ENCODE peak calls at places on chromosomes 13 and 19, in five cellular contexts. G is adrenal gland, R is Peyer's patch, F is IMR-90, Q is HCT116. M is an unnamed sample. For H3K4me1 and H3K9me3, the result is how much of the 10 kb centered on the place peaks cover.

GRCh38 chr19:10660346-10660745 is 6.2 kb downstream of the ILF3 start:
- DNase-seq in G (no peak), R (no peak), F (no peak), Q (no peak), M (no peak)

GRCh38 chr13:30002577-30002976 is 152.2 kb upstream of the UBL3 start:
- DNase-seq in G (no peak), R (no peak), F (peak), Q (no peak), M (no peak)

GRCh38 chr13:91045351-91046034 is 302.0 kb upstream of the MIR17HG start:
- DNase-seq in G (no peak), R (no peak), F (no peak), Q (peak), M (no peak)

GRCh38 chr13:45398862-45399261 is 19.3 kb downstream of the SLC25A30 start:
- DNase-seq in G (no peak), R (no peak), F (no peak), Q (no peak), M (no peak)

GRCh38 chr19:52234406-52234805 is 35.0 kb upstream of the ZNF766 start:
- DNase-seq in G (no peak), R (no peak), F (no peak), Q (no peak), M (no peak)

GRCh38 chr13:39012608-39013007 is 22.0 kb upstream of the STOML3 start:
- DNase-seq in G (no peak), R (no peak), F (no peak), Q (no peak), M (no peak)

GRCh38 chr13:95641961-95642621 is 2.4 kb downstream of the DZIP1 start:
- DNase-seq in G (no peak), R (no peak), F (peak), Q (no peak), M (peak)

GRCh38 chr19:35260694-35261304 is 8.0 kb upstream of the USF2 start:
- DNase-seq in G (no peak), R (peak), F (no peak), Q (no peak), M (no peak)

GRCh38 chr19:11088508-11089253 is 582 bp upstream of the LDLR start:
- DNase-seq in G (no peak), R (no peak), F (no peak), Q (no peak), M (no peak)

GRCh38 chr19:44576843-44577565 is 36.4 kb upstream of the IGSF23 start:
- DNase-seq in G (no peak), R (no peak), F (peak), Q (peak), M (peak)

GRCh38 chr19:19531951-19532805 is 3.5 kb downstream of the YJEFN3 start:
- DNase-seq in G (peak), R (peak), F (peak), Q (no peak), M (peak)

GRCh38 chr13:36819811-36820140 is 754 bp downstream of the RFXAP start:
- DNase-seq in G (no peak), R (no peak), F (peak), Q (no peak), M (no peak)

GRCh38 chr13:106603568-106603967 is 35.6 kb upstream of the ARGLU1 start:
- DNase-seq in G (no peak), R (no peak), F (no peak), Q (no peak), M (peak)

GRCh38 chr13:20191902-20192469 is 752 bp downstream of the GJB2 start:
- DNase-seq in G (no peak), R (no peak), F (no peak), Q (no peak), M (peak)

GRCh38 chr13:29676941-29677452 is 81.5 kb upstream of the SLC7A1 start:
- DNase-seq in G (no peak), R (no peak), F (peak), Q (no peak), M (peak)

DNA sequence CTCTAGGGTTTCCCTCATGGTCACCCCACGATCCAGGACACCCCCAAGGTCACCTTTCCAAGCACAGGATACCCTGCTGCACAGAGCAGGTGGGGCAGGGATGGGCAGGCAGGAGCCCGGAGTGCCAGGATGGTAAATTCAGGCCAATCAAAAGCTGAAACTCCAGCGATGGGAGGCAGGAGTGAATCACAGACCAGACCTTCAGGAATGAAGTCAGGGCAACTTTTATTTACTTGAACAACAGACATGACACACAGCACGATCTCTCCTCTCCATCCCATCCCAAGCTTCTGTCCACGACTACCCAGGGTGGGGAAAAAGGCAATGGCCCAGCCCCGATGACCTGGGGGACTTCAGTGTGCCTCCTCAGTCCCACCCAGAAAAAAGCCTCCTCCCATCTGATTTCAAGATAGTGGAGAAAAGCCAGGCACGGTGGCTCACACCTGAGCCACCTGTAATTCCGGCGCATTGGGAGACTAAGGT is 39.1 kb downstream of the ZSWIM4 start:
- DNase-seq in G (peak), R (no peak), F (peak), Q (no peak), M (no peak)
- H3K4me1 ChIP-seq in G (under half), R (under half), F (under half), Q (under half), M (under half)

GRCh38 chr19:6092329-6093286 is 17.7 kb downstream of the RFX2 start:
- DNase-seq in G (peak), R (no peak), F (peak), Q (peak), M (peak)
- TF ChIP-seq POLR2A in G (peak), R (peak), F (peak), Q (peak), M (no peak)

GRCh38 chr13:66703597-66703996 is 526.5 kb downstream of the PCDH9 start:
- DNase-seq in G (no peak), R (no peak), F (no peak), Q (no peak), M (peak)

GRCh38 chr13:66700336-66700735 is 529.8 kb downstream of the PCDH9 start:
- DNase-seq in G (no peak), R (no peak), F (no peak), Q (no peak), M (no peak)

DNA sequence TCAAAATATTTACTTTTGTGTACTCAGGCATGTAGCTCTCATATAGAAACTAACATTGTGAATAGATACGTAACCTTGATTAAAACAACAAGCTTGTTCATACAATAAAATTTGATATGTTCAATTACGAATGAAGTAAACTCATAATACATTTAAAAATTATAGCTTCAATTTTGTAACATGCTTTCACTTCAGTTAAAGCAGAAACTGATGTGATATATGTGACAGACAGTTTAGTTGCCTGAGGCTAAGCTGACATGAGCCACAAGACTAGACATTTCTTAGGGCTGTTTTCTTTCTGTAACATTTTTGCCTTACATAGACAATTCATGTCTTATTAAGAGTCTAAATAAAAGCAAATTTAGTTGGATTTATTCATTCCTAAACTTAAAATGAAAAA is 526.0 kb downstream of the PCDH9 start:
- DNase-seq in G (no peak), R (no peak), F (no peak), Q (no peak), M (no peak)
- H3K9me3 ChIP-seq in G (under half), R (under half), F (under half), Q (under half), M (under half)

DNA sequence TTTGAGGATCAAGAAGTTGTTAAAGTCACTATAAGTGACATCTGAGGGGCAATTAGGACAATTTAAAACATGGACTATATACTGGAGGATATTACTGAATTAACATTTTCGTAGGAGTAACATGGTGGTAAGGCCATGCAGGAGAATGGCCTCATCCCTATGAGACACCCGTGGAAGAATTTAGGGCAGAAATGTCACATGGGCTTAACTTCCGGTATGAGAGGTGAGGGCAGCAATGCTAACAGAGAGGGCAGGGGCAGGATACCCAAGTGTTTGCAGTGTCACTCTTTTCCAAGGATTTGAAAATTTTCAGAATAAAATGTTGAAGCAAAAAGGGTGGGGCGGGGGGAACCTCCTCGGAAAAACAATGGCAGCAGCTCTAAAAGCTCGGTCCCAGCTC is 23.6 kb downstream of the RANBP3 start:
- DNase-seq in G (no peak), R (no peak), F (peak), Q (no peak), M (no peak)
- H3K4me1 ChIP-seq in G (under half), R (under half), F (under half), Q (under half), M (half or more)

DNA sequence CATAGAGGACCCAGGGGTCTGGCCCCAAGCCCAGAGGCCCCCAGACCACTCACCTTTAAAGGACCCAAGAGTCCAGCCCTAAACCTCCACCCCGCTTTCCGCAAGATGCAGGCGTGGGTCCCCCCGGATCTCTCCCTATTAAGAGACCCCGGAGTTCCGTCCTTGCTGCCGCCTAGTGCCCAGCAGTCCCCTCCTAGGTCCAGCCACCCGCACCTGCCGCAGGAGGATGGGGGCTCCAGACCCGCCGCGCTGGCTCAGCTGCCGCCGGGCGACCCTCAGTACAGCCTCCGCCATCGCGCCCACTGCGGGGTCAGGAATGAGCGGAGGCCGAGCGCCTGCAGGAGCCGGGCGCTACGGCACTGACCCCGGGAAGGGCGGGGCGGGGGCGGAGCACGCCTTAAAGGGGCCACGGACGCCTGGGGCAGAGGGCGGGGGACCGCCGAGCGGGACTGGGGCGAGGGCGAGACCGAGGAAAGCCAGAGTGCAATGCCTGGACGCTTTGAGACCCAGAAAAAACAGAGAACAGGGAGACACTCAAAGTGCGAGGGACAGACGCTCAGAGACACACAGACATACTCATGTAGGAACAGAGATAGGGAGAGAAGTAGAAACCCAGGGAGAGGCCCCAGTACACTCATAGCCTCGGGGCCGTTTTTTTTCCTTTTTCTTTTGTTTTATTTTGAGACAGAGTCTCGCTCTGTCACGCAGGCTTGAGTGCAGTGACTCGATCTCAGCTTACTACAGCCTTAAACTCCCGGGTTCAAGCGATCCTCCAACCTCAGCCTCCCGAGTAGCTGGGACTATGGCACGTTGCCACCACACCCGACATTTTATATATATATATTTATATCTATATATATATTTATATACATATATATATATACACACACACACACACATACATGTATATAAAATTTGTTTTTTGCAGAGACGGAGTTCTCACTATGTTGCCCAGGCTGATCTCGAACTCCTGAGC is at the start of gene ETHE1:
- DNase-seq in G (peak), R (peak), F (peak), Q (no peak), M (peak)
- TF ChIP-seq POLR2A in G (peak), R (peak), F (peak), Q (peak), M (peak)

GRCh38 chr13:65387743-65388347 is 1842.3 kb downstream of the PCDH9 start:
- DNase-seq in G (no peak), R (no peak), F (no peak), Q (no peak), M (no peak)
- H3K9me3 ChIP-seq in G (under half), R (under half), F (under half), Q (under half), M (under half)

GRCh38 chr19:3366761-3367571 is 583 bp downstream of the NFIC start:
- DNase-seq in G (peak), R (no peak), F (no peak), Q (no peak), M (peak)

GRCh38 chr19:3366104-3366760 is at the start of gene NFIC:
- DNase-seq in G (peak), R (peak), F (peak), Q (peak), M (peak)

GRCh38 chr19:3368848-3369336 is 2.5 kb downstream of the NFIC start:
- DNase-seq in G (no peak), R (no peak), F (peak), Q (no peak), M (no peak)

GRCh38 chr19:3368441-3368795 is 2.0 kb downstream of the NFIC start:
- DNase-seq in G (no peak), R (no peak), F (no peak), Q (no peak), M (no peak)

DNA sequence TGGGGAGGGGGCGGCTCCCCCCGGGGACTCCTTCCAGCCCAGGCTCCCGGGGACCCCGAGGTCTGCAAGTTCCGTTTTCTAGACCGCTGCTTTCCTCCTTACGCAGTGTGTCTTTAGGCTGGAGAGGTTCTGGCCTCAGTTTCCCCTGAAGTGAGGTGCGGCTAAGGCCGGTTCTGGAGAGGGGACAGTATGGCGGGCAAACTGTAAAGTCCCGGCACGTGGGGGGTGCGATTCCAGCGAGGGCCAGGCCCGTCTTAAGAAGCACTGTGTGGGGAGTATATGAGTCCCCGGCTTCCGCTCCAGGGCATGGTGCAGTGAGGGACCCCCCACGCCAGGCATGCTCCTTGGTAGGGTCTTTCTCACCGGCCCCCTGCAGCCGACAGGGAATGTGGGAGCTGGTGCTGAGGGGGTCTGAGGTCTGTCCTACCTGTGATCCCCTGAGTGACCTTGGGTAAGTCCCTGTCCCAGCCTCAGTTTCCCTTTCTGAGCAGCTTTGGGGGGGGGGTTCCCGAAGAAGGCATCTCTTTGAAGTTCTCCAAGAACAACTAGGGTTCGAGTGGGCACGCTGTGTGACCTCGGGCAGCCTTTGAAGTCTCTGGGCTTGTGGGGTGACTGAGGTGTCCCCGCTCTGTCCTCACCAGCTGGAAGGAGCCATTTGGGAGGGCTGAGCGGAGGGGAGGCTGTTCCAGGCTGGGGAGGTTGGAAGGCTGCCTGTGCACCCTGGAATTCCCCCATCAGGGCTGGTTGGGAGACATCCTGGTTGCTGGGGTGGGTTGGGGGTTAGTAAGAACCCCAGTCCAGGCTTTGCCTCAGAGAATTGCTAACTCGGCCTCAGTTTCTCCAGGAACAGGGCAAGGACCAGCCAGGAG is 1.4 kb downstream of the NFIC start:
- DNase-seq in G (peak), R (no peak), F (no peak), Q (no peak), M (no peak)
- H3K4me1 ChIP-seq in G (under half), R (under half), F (under half), Q (under half), M (half or more)

GRCh38 chr19:42093505-42093904 is 17.5 kb downstream of the ZNF574 start:
- DNase-seq in G (no peak), R (no peak), F (no peak), Q (no peak), M (no peak)

GRCh38 chr19:42090687-42091086 is 14.7 kb downstream of the ZNF574 start:
- DNase-seq in G (no peak), R (no peak), F (no peak), Q (no peak), M (no peak)

GRCh38 chr19:42091300-42092266 is 15.6 kb downstream of the ZNF574 start:
- DNase-seq in G (peak), R (no peak), F (peak), Q (no peak), M (peak)

GRCh38 chr19:42089772-42090171 is 13.8 kb downstream of the ZNF574 start:
- DNase-seq in G (no peak), R (no peak), F (no peak), Q (no peak), M (no peak)

DNA sequence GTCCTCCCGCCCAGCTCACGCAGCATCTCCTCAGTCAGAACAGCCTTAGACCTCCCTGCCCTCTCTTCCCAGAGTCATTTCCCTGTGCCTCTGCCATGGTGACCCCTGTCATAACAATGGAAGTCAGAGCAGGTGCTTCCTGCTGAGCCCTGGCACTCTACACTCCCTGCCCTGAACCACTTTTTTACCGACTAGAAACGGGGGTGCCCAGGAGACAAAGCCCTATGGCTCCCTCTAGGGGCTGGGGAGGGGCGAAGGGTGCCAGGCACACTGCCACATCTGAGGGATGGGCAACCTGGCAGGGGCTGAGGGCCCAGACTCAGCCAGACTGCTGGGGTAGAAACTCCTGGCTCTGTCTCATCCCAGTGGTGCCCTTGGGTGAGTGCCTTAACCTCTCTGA is 16.4 kb downstream of the ZNF574 start:
- DNase-seq in G (no peak), R (no peak), F (no peak), Q (no peak), M (no peak)
- TF ChIP-seq POLR2A in G (no peak), R (no peak), F (no peak), Q (no peak), M (no peak)

DNA sequence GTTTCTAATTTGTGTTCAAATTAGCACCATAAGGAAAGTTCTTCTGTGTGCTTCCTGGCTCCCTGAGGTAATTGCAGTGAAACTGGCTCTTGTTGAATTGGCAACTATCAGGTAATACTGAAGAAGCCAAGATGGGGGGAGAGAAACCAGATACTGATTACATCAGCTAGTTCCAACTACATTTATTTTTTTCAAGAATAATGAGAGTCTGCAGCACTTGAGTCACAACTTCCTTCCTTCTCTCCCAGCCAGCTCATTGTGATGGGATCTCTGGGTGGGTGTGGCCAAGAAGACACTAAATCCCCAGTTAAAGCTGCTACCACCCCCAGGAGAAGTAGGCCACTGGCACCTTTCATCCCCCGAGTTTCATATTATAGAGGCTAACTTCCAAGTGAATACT is 100.7 kb upstream of the RXFP2 start:
- DNase-seq in G (no peak), R (no peak), F (peak), Q (no peak), M (no peak)
- H3K9me3 ChIP-seq in G (under half), R (under half), F (under half), Q (under half), M (under half)

M was measured in thyroid gland.